ENCODE peak calls at places on chromosomes 3 and 15, in six cellular contexts. P is foreskin keratinocyte, D is A549, Z is OCI-LY7, H is left ventricle myocardium inferior, A is heart left ventricle. W is an unnamed sample. For H3K4me1, the result is how much of the 10 kb centered on the place peaks cover.

GRCh38 chr3:112101946-112102345 is 15.8 kb downstream of the C3orf52 start:
- DNase-seq in D (no peak), H (no peak), A (no peak), P (peak), Z (no peak), W (no peak)

GRCh38 chr15:85030301-85031049 is 48.8 kb downstream of the PDE8A start:
- DNase-seq in Z (no peak), D (no peak), H (no peak), A (no peak), P (peak), W (no peak)

GRCh38 chr3:155362808-155363689 is 69.6 kb upstream of the STRIT1 start:
- DNase-seq in P (no peak), H (no peak), Z (no peak), A (no peak), D (no peak), W (no peak)

GRCh38 chr3:12143949-12144504 is 14.7 kb downstream of the TIMP4 start:
- DNase-seq in Z (no peak), D (no peak), H (peak), P (no peak), A (peak), W (no peak)

GRCh38 chr3:112685435-112685834 is 44.5 kb upstream of the CCDC80 start:
- DNase-seq in A (no peak), P (no peak), H (no peak), D (no peak), Z (no peak), W (no peak)

GRCh38 chr15:45795487-45796069 is 160.7 kb downstream of the SQOR start:
- DNase-seq in P (peak), D (no peak), A (no peak), H (no peak), Z (peak), W (peak)

GRCh38 chr3:57025237-57025636 is 35.2 kb upstream of the SPATA12 start:
- DNase-seq in H (no peak), D (no peak), A (no peak), P (no peak), Z (no peak), W (no peak)

GRCh38 chr3:154970796-154971195 is 109.3 kb upstream of the MME start:
- DNase-seq in P (peak), A (no peak), H (no peak), D (no peak), Z (no peak), W (no peak)

GRCh38 chr15:74626336-74626735 is 10.7 kb downstream of the CLK3 start:
- DNase-seq in Z (no peak), D (no peak), P (no peak), A (no peak), H (no peak), W (no peak)

GRCh38 chr3:168870892-168871291 is 775.2 kb upstream of the GOLIM4 start:
- DNase-seq in Z (no peak), D (no peak), A (no peak), H (no peak), P (no peak), W (no peak)

GRCh38 chr3:194139977-194140351 is 4.0 kb downstream of the HES1 start:
- DNase-seq in Z (no peak), A (no peak), H (no peak), P (no peak), D (no peak), W (no peak)

GRCh38 chr3:141050576-141050912 is 603 bp upstream of the SPSB4 start:
- DNase-seq in A (peak), P (no peak), D (no peak), H (no peak), Z (no peak), W (no peak)

GRCh38 chr15:34514251-34514760 is 69.1 kb downstream of the GOLGA8B start:
- DNase-seq in H (peak), P (no peak), D (peak), Z (no peak), A (peak), W (peak)

GRCh38 chr3:43344520-43344919 is 58.2 kb downstream of the SNRK start:
- DNase-seq in D (no peak), A (no peak), P (no peak), Z (no peak), H (no peak), W (no peak)

GRCh38 chr15:89087830-89088604 is at the start of gene ABHD2:
- DNase-seq in H (peak), A (peak), D (peak), P (peak), Z (peak), W (peak)

GRCh38 chr15:54365001-54365400 is 386.8 kb downstream of the UNC13C start:
- DNase-seq in P (no peak), A (no peak), D (no peak), H (no peak), Z (no peak), W (no peak)

GRCh38 chr3:149134560-149134959 is 5.1 kb downstream of the HPS3 start:
- DNase-seq in D (no peak), P (no peak), H (no peak), Z (no peak), A (no peak), W (no peak)

GRCh38 chr3:176359211-176359610 is 838.1 kb downstream of the TBL1XR1 start:
- DNase-seq in D (no peak), A (no peak), P (no peak), H (no peak), Z (no peak), W (no peak)

GRCh38 chr3:45666729-45667440 is 22.3 kb upstream of the SACM1L start:
- DNase-seq in P (peak), H (peak), Z (no peak), A (peak), D (no peak), W (no peak)

GRCh38 chr15:23687143-23687470 is at the start of gene NDN:
- DNase-seq in Z (no peak), P (no peak), D (no peak), H (peak), A (peak), W (no peak)

GRCh38 chr3:55000546-55000945 is 72.7 kb upstream of the LRTM1 start:
- DNase-seq in D (peak), P (peak), Z (no peak), H (no peak), A (peak), W (no peak)

GRCh38 chr3:136193273-136194043 is 2.7 kb downstream of the MSL2 start:
- DNase-seq in D (no peak), A (no peak), Z (peak), H (no peak), P (no peak), W (no peak)

GRCh38 chr3:112013784-112014143 is 15.0 kb downstream of the TAGLN3 start:
- DNase-seq in D (no peak), P (no peak), A (no peak), Z (no peak), H (no peak), W (no peak)

GRCh38 chr3:25448750-25449684 is 21.0 kb downstream of the RARB start:
- DNase-seq in Z (no peak), H (peak), P (no peak), D (no peak), A (peak), W (no peak)

GRCh38 chr3:46893146-46893748 is 15.7 kb downstream of the PTH1R start:
- DNase-seq in P (no peak), D (no peak), H (peak), A (peak), Z (no peak), W (no peak)

DNA sequence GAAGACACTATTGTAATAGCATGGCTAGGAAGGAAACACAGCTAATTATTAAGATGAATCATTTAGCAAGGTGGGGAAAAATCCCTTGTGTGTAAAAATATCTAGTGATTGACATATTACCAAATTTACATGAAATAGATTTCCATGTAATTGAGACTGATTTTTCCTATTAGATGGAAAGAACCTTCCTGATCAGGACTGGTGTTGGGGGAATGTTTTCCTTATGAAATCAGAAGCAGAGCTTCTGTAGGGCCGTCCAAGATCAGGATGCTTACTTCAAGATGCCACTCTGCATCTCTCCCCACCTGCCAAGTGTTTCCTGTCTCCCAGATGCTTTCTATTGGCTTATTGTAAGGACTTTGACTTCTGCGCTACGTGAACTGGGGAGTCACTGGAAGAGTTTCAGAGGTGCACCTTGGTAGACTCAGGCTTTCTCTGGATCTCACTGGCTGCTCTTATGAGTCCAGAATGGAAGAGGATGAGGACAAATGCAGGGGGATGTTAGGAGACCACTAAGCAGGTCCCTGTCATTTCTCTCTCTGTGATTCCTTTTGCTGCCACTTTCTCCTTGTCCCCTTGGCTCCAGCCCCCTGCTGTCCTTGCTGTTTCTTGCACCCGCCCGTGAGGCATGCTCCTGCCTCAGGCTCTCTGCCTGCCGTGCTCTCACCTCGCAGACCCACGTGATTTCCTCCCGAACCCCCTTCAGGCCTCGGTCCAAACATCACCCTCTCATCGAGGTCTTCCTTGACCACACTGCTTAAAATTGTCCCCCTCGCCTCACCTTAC is 30.1 kb downstream of the BTD start:
- DNase-seq in A (no peak), H (no peak), P (peak), Z (no peak), D (no peak), W (no peak)
- H3K4me1 ChIP-seq in A (under half), H (under half), P (under half), Z (under half), D (half or more), W (under half)

GRCh38 chr3:73319179-73319769 is 257.8 kb downstream of the EBLN2 start:
- DNase-seq in H (no peak), D (no peak), Z (no peak), P (no peak), A (no peak), W (no peak)

DNA sequence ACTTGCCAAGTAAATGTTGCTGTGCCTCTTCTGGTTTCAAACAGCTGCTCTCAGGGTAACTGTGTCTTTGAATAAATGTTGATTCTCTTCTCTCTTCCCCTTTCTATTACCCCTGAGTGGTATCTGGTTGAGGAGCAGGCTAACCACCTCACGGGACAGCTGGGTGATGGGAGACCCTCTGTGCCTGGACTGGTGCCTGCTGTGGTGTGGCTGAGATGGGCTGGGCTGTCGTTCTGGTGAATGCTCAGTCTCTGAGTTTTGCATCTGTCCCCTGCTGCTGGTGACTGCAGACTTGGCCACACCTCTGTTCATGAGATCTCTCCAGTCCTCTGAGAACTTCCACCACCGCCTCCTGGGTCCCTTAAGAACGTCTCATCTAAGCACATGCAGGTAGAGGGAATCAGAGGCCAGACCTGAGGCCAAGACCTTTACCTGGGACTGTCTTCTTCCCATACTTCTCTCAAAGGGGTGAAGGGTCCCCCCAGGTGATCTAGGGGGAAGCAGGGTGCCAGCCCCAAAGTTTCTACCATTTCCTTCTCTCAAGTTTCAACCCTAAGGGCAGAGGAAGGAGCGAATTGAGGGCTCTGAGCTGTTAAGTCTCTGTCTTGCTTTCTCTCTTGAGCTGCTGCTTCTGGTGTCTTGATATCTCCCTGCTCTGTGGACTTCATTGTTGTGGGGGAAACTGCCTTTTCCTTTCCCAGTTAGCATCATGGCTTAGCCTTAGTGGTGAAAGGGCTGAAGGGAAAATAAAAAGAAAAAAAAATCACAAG is 252.9 kb downstream of the EBLN2 start:
- DNase-seq in A (no peak), P (no peak), D (no peak), H (no peak), Z (no peak), W (no peak)
- H3K27ac ChIP-seq in A (no peak), P (no peak), D (no peak), H (no peak), Z (no peak), W (no peak)

GRCh38 chr3:16474304-16474703 is 39.2 kb downstream of the RFTN1 start:
- DNase-seq in A (no peak), D (no peak), Z (no peak), H (no peak), P (no peak), W (no peak)
- H3K4me1 ChIP-seq in A (under half), D (under half), Z (under half), H (half or more), P (under half), W (under half)

GRCh38 chr3:15361494-15362214 is 29.3 kb upstream of the SH3BP5 start:
- DNase-seq in P (peak), Z (peak), H (no peak), A (no peak), D (no peak), W (peak)

GRCh38 chr3:15372918-15373317 is 40.5 kb upstream of the SH3BP5 start:
- DNase-seq in P (no peak), D (no peak), A (no peak), H (no peak), Z (no peak), W (no peak)

GRCh38 chr3:15368561-15369135 is 36.3 kb upstream of the SH3BP5 start:
- DNase-seq in Z (no peak), D (no peak), A (no peak), H (no peak), P (no peak), W (no peak)

GRCh38 chr3:15367059-15367458 is 34.7 kb upstream of the SH3BP5 start:
- DNase-seq in Z (no peak), H (no peak), D (no peak), A (no peak), P (peak), W (no peak)
- H3K27ac ChIP-seq in Z (no peak), H (no peak), D (no peak), A (no peak), P (no peak), W (no peak)

GRCh38 chr15:63599401-63600000 is 2.3 kb downstream of the FBXL22 start:
- DNase-seq in H (peak), Z (peak), A (peak), P (peak), D (peak), W (no peak)
- H3K4me1 ChIP-seq in H (half or more), Z (half or more), A (under half), P (under half), D (under half), W (under half)

DNA sequence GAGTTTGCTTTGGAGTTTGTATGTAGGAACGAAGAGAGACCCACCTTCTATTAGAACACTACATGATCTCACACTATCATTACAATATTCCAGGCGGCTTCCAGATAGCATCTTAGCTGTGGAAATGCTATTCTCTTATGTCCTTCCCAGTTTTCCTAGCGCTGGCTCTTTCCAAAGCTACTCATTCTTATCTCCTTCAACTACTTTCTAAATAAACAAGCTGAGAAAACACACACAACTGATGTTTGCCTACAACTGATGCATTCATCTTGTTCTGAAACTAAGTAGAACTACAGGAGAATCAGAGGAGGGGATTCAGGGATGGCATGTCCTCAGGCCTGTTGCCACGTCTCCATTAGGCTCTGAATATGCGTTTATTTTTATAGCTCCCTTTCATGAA is 108.9 kb downstream of the GREM1 start:
- DNase-seq in A (no peak), P (no peak), D (no peak), H (no peak), Z (no peak), W (no peak)
- H3K27ac ChIP-seq in A (no peak), P (no peak), D (peak), H (no peak), Z (no peak), W (no peak)

DNA sequence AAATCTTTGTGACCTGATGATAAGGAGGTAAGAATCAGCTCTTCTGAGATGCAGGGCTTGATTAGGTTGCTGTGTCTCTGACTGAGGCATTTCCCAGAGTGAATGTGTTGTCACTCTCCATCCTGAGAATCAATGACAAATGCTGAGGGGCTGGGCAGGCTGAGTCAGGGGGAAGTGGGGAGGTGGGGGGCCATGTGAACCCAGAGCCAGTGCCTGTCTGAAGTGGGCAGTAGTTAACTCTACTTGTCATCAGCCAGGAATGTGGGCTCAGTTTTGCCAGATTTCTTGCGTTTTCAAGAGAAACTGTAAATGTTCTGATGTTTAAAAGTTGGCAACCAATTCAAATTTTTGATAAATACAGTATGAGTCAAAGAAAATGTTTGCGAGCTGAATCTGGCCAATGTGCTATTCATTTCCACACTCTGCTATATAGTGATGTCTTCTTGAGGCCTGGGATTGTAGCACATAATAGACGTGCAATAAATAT is 3.1 kb upstream of the BNC1 start:
- DNase-seq in D (peak), A (no peak), P (peak), H (no peak), Z (no peak), W (no peak)
- H3K4me1 ChIP-seq in D (under half), A (under half), P (under half), H (under half), Z (under half), W (under half)

W was measured in CD4-positive, CD25-positive, alpha-beta regulatory T cell.